ENCODE peak calls at places on chromosomes 16 and 17, in four cellular contexts. B, N, F and M are unnamed samples. For H3K9me3 and H3K4me1, the result is how much of the 10 kb centered on the place peaks cover.

GRCh38 chr17:3870871-3871306 is 22.0 kb downstream of the CAMKK1 start:
- DNase-seq in B (peak), N (no peak), F (no peak), M (no peak)

GRCh38 chr16:83561876-83562275 is 245.9 kb upstream of the HSBP1 start:
- DNase-seq in B (peak), N (peak), F (no peak), M (no peak)

GRCh38 chr16:4032768-4033167 is 83.5 kb downstream of the ADCY9 start:
- DNase-seq in B (peak), N (no peak), F (peak), M (peak)

GRCh38 chr17:81013642-81014041 is 21.3 kb upstream of the BAIAP2 start:
- DNase-seq in B (no peak), N (no peak), F (no peak), M (no peak)

GRCh38 chr16:81467072-81467471 is 22.5 kb downstream of the CMIP start:
- DNase-seq in B (no peak), N (no peak), F (no peak), M (no peak)

GRCh38 chr17:64358261-64358788 is 32.3 kb downstream of the PECAM1 start:
- DNase-seq in B (peak), N (no peak), F (no peak), M (no peak)

GRCh38 chr17:2050871-2051387 is 4.0 kb upstream of the HIC1 start:
- DNase-seq in B (peak), N (peak), F (no peak), M (peak)

GRCh38 chr16:86219655-86220445 is 290.5 kb upstream of the FOXF1 start:
- DNase-seq in B (peak), N (peak), F (no peak), M (no peak)

GRCh38 chr17:33506889-33507650 is 214.0 kb upstream of the ASIC2 start:
- DNase-seq in B (peak), N (peak), F (no peak), M (no peak)

GRCh38 chr17:67139784-67140665 is 95.7 kb downstream of the CACNG1 start:
- DNase-seq in B (no peak), N (peak), F (no peak), M (no peak)

GRCh38 chr16:55297062-55297909 is 26.7 kb upstream of the IRX6 start:
- DNase-seq in B (no peak), N (no peak), F (no peak), M (no peak)

GRCh38 chr16:10031473-10031872 is 150.8 kb downstream of the GRIN2A start:
- DNase-seq in B (no peak), N (no peak), F (no peak), M (no peak)

GRCh38 chr16:9389543-9390207 is 298.2 kb downstream of the HAPSTR1 start:
- DNase-seq in B (no peak), N (no peak), F (peak), M (no peak)

GRCh38 chr16:27588052-27588451 is 38.1 kb downstream of the KATNIP start:
- DNase-seq in B (no peak), N (no peak), F (no peak), M (no peak)

GRCh38 chr17:10063730-10064221 is 134.6 kb downstream of the GAS7 start:
- DNase-seq in B (peak), N (peak), F (no peak), M (no peak)

GRCh38 chr16:66660422-66661209 is 35.9 kb downstream of the CMTM4 start:
- DNase-seq in B (peak), N (peak), F (no peak), M (peak)

GRCh38 chr17:36611345-36612072 is 10.1 kb downstream of the MRM1 start:
- DNase-seq in B (peak), N (peak), F (no peak), M (peak)

GRCh38 chr17:60224064-60224463 is 74.3 kb downstream of the CA4 start:
- DNase-seq in B (peak), N (peak), F (no peak), M (no peak)

GRCh38 chr16:12201863-12202262 is 225.3 kb downstream of the SNX29 start:
- DNase-seq in B (no peak), N (no peak), F (no peak), M (no peak)

GRCh38 chr16:58814348-58814801 is 80.3 kb upstream of the GOT2 start:
- DNase-seq in B (peak), N (peak), F (peak), M (peak)

GRCh38 chr17:66426397-66427033 is 124.1 kb downstream of the PRKCA start:
- DNase-seq in B (peak), N (no peak), F (peak), M (no peak)

GRCh38 chr17:3335876-3336275 is 37.7 kb upstream of the OR3A1 start:
- DNase-seq in B (no peak), N (no peak), F (no peak), M (no peak)

GRCh38 chr16:56941856-56942331 is 10.0 kb downstream of the HERPUD1 start:
- DNase-seq in B (no peak), N (no peak), F (no peak), M (no peak)

GRCh38 chr17:20225162-20226115 is 216.3 kb downstream of the SPECC1 start:
- DNase-seq in B (peak), N (no peak), F (no peak), M (no peak)

GRCh38 chr17:33452797-33453196 is 159.7 kb upstream of the ASIC2 start:
- DNase-seq in B (no peak), N (peak), F (no peak), M (no peak)

GRCh38 chr17:39916918-39917317 is 1.5 kb downstream of the GSDMB start:
- DNase-seq in B (no peak), N (peak), F (no peak), M (no peak)

GRCh38 chr17:31571124-31571892 is 179.8 kb downstream of the RAB11FIP4 start:
- DNase-seq in B (peak), N (peak), F (no peak), M (peak)

GRCh38 chr17:30952645-30953393 is 18.0 kb upstream of the RNF135 start:
- DNase-seq in B (no peak), N (no peak), F (peak), M (no peak)

GRCh38 chr16:67155305-67156145 is 4.2 kb downstream of the TRADD start:
- DNase-seq in B (peak), N (peak), F (peak), M (peak)

GRCh38 chr16:81537721-81538561 is 93.3 kb downstream of the CMIP start:
- DNase-seq in B (peak), N (no peak), F (peak), M (peak)

DNA sequence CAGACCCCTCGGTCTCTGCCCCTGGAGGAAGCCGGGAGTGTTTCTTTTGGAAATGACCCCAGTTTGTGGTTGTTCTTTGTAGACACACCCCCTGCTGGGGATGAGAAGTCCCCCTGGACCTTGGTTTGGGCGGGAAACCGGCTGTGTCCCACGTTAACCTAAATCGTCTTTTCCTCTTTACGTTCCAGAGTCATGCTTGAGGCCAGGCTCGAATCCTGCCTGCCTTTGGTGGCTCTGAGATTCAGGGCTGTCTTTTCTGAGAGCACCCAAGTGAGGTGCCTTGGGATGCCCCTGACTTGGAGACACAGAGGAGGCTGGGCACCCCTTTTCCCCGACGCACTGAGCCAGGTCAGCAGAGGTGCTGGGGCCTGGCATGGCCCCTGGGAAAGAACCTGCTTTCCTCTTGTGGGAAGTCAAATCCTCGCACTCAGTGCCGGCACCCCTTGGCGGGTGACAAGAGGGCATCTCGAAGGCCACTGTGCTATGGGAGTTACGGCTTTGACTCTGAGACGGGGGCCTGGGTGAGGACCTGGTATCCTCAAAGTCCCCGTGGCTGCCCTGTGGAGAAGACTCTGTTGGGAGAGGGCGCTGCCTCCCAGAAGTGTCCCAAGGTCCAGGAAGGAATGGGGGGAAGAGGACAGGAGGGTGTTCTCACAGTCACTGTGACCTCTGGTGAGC is 116.8 kb downstream of the METRNL start:
- DNase-seq in B (peak), N (no peak), F (no peak), M (peak)
- H3K9me3 ChIP-seq in B (under half), N (under half), F (under half), M (under half)

GRCh38 chr16:626174-626765 is 4.5 kb upstream of the WFIKKN1 start:
- DNase-seq in B (no peak), N (no peak), F (no peak), M (peak)

GRCh38 chr16:628321-629061 is 2.3 kb upstream of the WFIKKN1 start:
- DNase-seq in B (no peak), N (no peak), F (no peak), M (no peak)

GRCh38 chr16:625402-626173 is 5.2 kb upstream of the WFIKKN1 start:
- DNase-seq in B (no peak), N (no peak), F (no peak), M (peak)

GRCh38 chr16:627458-628239 is 3.1 kb upstream of the WFIKKN1 start:
- DNase-seq in B (peak), N (no peak), F (no peak), M (peak)

DNA sequence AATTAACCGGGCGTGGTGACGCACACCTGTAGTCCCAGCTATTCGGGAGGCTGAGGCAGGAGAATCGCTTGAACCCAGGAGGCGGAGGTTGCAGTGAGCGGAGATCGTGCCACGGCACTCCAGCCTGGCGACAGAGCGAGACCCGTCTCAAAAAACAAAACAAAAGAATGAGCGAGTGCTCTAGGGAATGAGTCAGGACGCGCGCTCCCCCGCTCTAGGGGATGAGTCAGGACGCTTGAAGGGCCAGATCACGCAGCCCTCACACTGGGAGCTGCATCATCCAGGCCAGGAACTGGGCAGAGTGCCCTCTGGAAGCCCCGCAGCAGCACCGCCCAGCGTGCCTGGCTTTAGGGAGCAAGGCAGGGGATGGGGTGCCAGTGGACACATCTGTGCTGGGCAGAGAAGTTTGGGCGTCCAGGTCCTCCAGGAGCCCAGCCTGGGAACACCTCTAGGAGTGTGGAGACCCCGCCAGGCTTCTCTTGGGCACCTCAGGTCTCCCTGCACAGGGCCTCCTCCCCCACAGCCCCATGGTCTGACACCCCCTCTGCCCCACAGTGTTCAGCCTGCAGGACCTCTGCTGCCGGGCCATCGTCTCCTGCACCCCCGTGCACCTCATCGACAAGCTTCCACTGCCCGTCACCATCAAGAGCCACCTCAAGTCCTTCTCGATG is 3.9 kb upstream of the WFIKKN1 start:
- DNase-seq in B (peak), N (peak), F (no peak), M (peak)
- H3K4me1 ChIP-seq in B (under half), N (half or more), F (under half), M (under half)

GRCh38 chr17:61766520-61766919 is 96.8 kb downstream of the BRIP1 start:
- DNase-seq in B (peak), N (no peak), F (no peak), M (no peak)
- H2AFZ ChIP-seq in B (no peak), N (no peak), F (no peak), M (peak)

GRCh38 chr16:855471-855870 is 54.9 kb upstream of the GNG13 start:
- DNase-seq in B (no peak), N (no peak), F (no peak), M (peak)
- H3K9me3 ChIP-seq in B (under half), N (under half), F (under half), M (under half)

DNA sequence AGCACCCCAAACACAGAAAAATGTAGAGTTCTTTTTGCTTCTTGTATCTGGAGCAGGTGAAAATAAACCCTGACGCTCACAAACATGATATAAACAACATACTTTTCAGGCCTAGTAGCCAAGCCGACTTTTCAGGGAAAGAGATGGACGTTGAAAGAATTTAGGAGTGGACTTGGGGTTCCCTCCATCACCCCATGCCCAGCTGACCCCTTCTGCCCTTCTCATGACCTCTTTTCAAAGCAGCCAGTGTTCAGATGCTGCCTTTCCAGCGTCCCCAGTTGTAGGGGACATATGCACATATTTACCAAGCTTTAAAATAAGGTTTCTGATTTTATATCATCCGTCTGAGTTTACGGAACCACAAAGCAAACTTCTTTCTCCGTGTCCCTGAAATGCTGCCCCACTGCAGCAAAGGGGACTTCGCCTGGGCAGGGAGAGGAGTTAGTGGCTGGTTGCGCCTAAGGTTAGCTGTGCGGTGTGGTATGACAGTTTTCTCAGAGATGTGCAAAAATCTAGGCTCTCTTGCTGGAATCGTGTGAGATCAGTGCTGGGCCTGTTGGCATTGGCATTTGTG is 235.5 kb downstream of the MRTFB start:
- DNase-seq in B (no peak), N (no peak), F (no peak), M (no peak)
- H3K4me1 ChIP-seq in B (under half), N (under half), F (half or more), M (half or more)

GRCh38 chr16:29726845-29727379 is 18.9 kb downstream of the C16orf54 start:
- DNase-seq in B (no peak), N (no peak), F (no peak), M (no peak)
- H2AFZ ChIP-seq in B (no peak), N (no peak), F (no peak), M (no peak)

DNA sequence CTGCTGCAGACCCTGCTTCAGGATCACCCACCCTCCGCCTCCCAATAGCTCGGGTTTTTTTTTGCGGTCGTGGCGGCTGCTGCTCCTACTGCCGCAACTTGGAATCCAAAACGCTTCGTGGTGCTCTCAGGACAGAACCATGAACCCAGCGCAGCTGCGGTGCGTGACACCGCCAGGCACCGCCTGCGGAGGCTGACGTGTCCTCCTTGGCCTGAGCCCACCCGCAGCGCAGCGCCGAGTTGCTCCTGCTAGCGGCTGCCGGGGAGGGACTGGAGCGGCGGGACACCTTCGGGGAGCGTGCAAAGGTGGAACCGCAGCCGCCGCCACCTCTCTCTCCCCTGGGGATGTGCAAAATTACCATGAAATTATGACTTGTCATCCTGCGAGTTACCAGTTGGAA is 1893.0 kb downstream of the TP53TG3F start:
- DNase-seq in B (no peak), N (no peak), F (no peak), M (no peak)
- H3K9me3 ChIP-seq in B (under half), N (under half), F (under half), M (under half)

GRCh38 chr16:48560692-48561091 is 49.3 kb downstream of the N4BP1 start:
- DNase-seq in B (no peak), N (no peak), F (no peak), M (no peak)
- H3K4me1 ChIP-seq in B (under half), N (under half), F (under half), M (under half)

GRCh38 chr17:62126292-62126691 is 61.2 kb upstream of the MED13 start:
- DNase-seq in B (no peak), N (no peak), F (no peak), M (no peak)
- H2AFZ ChIP-seq in B (no peak), N (no peak), F (no peak), M (no peak)